ENCODE peak calls at places on chromosome 13, in seven cellular contexts. One of them, this sample, is unnamed.

GRCh38 chr13:36858285-36858684 is 39.3 kb downstream of the RFXAP start:
- DNase-seq in CD4-positive, CD25-positive, alpha-beta regulatory T cell: no peak
- DNase-seq in neural progenitor cell: peak; percentile 73
- DNase-seq in IMR-90: peak; percentile 65
- DNase-seq in fibroblast of lung: peak; percentile 63
- DNase-seq in cardiac muscle cell: peak; percentile 80
- DNase-seq in left ventricle myocardium inferior: no peak
- DNase-seq in this sample: peak; percentile 49

GRCh38 chr13:50017819-50018218 is 2.6 kb downstream of the KCNRG start:
- DNase-seq in CD4-positive, CD25-positive, alpha-beta regulatory T cell: no peak
- DNase-seq in neural progenitor cell: no peak
- DNase-seq in IMR-90: no peak
- DNase-seq in fibroblast of lung: no peak
- DNase-seq in cardiac muscle cell: peak; percentile 35
- DNase-seq in left ventricle myocardium inferior: no peak
- DNase-seq in this sample: no peak

GRCh38 chr13:26985285-26985878 is 186.2 kb downstream of the USP12 start:
- DNase-seq in CD4-positive, CD25-positive, alpha-beta regulatory T cell: peak; percentile 55
- DNase-seq in neural progenitor cell: peak; percentile 87
- DNase-seq in IMR-90: peak; percentile 80
- DNase-seq in fibroblast of lung: peak; percentile 89
- DNase-seq in cardiac muscle cell: peak; percentile 79
- DNase-seq in left ventricle myocardium inferior: no peak
- DNase-seq in this sample: peak; percentile 78

GRCh38 chr13:81872581-81872980 is 1531.7 kb upstream of the SPRY2 start:
- DNase-seq in CD4-positive, CD25-positive, alpha-beta regulatory T cell: no peak
- DNase-seq in neural progenitor cell: peak; percentile 33
- DNase-seq in IMR-90: no peak
- DNase-seq in fibroblast of lung: no peak
- DNase-seq in cardiac muscle cell: peak; percentile 45
- DNase-seq in left ventricle myocardium inferior: no peak
- DNase-seq in this sample: peak; percentile 4

GRCh38 chr13:29125145-29125933 is 305.2 kb downstream of the MTUS2 start:
- DNase-seq in CD4-positive, CD25-positive, alpha-beta regulatory T cell: no peak
- DNase-seq in neural progenitor cell: no peak
- DNase-seq in IMR-90: no peak
- DNase-seq in fibroblast of lung: no peak
- DNase-seq in cardiac muscle cell: peak; percentile 22
- DNase-seq in left ventricle myocardium inferior: no peak
- DNase-seq in this sample: no peak

GRCh38 chr13:73200432-73200831 is 141.6 kb downstream of the KLF5 start:
- DNase-seq in CD4-positive, CD25-positive, alpha-beta regulatory T cell: no peak
- DNase-seq in neural progenitor cell: no peak
- DNase-seq in IMR-90: peak; percentile 49
- DNase-seq in fibroblast of lung: peak; percentile 41
- DNase-seq in cardiac muscle cell: no peak
- DNase-seq in left ventricle myocardium inferior: no peak
- DNase-seq in this sample: no peak

GRCh38 chr13:96994030-96994848 is at the start of gene OXGR1:
- DNase-seq in CD4-positive, CD25-positive, alpha-beta regulatory T cell: no peak
- DNase-seq in neural progenitor cell: peak; percentile 36
- DNase-seq in IMR-90: no peak
- DNase-seq in fibroblast of lung: no peak
- DNase-seq in cardiac muscle cell: peak; percentile 11
- DNase-seq in left ventricle myocardium inferior: no peak
- DNase-seq in this sample: peak; percentile 69

GRCh38 chr13:33537691-33538090 is 252.1 kb upstream of the STARD13 start:
- DNase-seq in CD4-positive, CD25-positive, alpha-beta regulatory T cell: no peak
- DNase-seq in neural progenitor cell: no peak
- DNase-seq in IMR-90: no peak
- DNase-seq in fibroblast of lung: no peak
- DNase-seq in cardiac muscle cell: no peak
- DNase-seq in left ventricle myocardium inferior: no peak
- DNase-seq in this sample: no peak

GRCh38 chr13:29991343-29991742 is 140.9 kb upstream of the UBL3 start:
- DNase-seq in CD4-positive, CD25-positive, alpha-beta regulatory T cell: no peak
- DNase-seq in neural progenitor cell: no peak
- DNase-seq in IMR-90: peak; percentile 95
- DNase-seq in fibroblast of lung: peak; percentile 64
- DNase-seq in cardiac muscle cell: no peak
- DNase-seq in left ventricle myocardium inferior: no peak
- DNase-seq in this sample: no peak

GRCh38 chr13:43374621-43375020 is 351.2 kb downstream of the DNAJC15 start:
- DNase-seq in CD4-positive, CD25-positive, alpha-beta regulatory T cell: no peak
- DNase-seq in neural progenitor cell: no peak
- DNase-seq in IMR-90: peak; percentile 64
- DNase-seq in fibroblast of lung: peak; percentile 44
- DNase-seq in cardiac muscle cell: no peak
- DNase-seq in left ventricle myocardium inferior: no peak
- DNase-seq in this sample: no peak

DNA sequence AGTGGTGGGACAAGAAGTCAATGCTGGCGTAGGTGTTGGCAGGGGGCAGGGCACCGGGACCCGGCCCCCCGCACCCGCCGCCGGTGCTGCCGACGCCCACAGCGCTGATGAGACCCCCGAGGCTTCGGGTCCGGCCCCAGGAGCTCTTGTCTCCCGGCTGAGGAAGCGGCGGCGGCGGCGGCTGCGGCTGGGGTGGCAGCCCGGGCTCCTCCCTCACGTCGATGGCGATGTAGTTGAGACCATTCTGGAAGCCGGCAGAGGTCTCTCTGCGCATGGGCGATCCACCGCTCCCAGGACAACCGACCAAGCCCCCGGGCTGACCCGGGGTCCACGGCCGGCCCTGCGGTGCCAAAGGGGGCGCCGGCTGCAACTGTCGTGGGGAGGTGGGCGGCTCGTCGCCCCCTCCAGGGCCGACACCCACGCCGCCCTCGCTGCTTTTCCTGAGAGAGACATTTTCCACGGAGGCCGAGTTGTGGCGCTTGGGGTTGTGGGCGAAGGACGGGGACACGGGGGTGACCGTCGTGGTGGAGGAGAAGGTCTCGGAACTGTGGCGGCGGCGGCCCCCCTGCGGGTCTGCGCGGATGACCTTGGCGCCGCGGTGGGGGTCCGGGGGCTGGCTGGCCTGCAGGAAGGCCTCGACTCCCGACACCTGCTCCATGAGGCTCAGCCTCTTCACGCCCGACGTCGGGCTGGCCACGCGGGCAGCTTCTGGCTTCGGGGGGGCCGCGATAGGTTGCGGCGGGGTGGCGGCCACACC is 4.1 kb downstream of the IRS2 start:
- DNase-seq in CD4-positive, CD25-positive, alpha-beta regulatory T cell: no peak
- DNase-seq in neural progenitor cell: no peak
- DNase-seq in IMR-90: no peak
- DNase-seq in fibroblast of lung: no peak
- DNase-seq in cardiac muscle cell: no peak
- DNase-seq in left ventricle myocardium inferior: no peak
- DNase-seq in this sample: peak; percentile 49
- H3K4me3 ChIP-seq in CD4-positive, CD25-positive, alpha-beta regulatory T cell: no peak overlapping the region
- H3K4me3 ChIP-seq in neural progenitor cell: no peak overlapping the region
- H3K4me3 ChIP-seq in IMR-90: no peak overlapping the region
- H3K4me3 ChIP-seq in fibroblast of lung: no peak overlapping the region
- H3K4me3 ChIP-seq in cardiac muscle cell: no peak overlapping the region
- H3K4me3 ChIP-seq in left ventricle myocardium inferior: peak overlapping the region; percentile 78
- H3K4me3 ChIP-seq in this sample: no peak overlapping the region

GRCh38 chr13:52020191-52020590 is 4.3 kb upstream of the UTP14C start:
- DNase-seq in CD4-positive, CD25-positive, alpha-beta regulatory T cell: no peak
- DNase-seq in neural progenitor cell: no peak
- DNase-seq in IMR-90: no peak
- DNase-seq in fibroblast of lung: no peak
- DNase-seq in cardiac muscle cell: no peak
- DNase-seq in left ventricle myocardium inferior: no peak
- DNase-seq in this sample: no peak
- H3K36me3 ChIP-seq in CD4-positive, CD25-positive, alpha-beta regulatory T cell: peaks cover 66% of the 10 kb centered on the region
- H3K36me3 ChIP-seq in neural progenitor cell: peaks cover 15% of the 10 kb centered on the region
- H3K36me3 ChIP-seq in IMR-90: peaks cover 15% of the 10 kb centered on the region
- H3K36me3 ChIP-seq in fibroblast of lung: peaks cover 2% of the 10 kb centered on the region
- H3K36me3 ChIP-seq in cardiac muscle cell: peaks cover 19% of the 10 kb centered on the region
- H3K36me3 ChIP-seq in left ventricle myocardium inferior: peaks cover 75% of the 10 kb centered on the region
- H3K36me3 ChIP-seq in this sample: peaks cover 9% of the 10 kb centered on the region

GRCh38 chr13:28037399-28037798 is 48.9 kb upstream of the URAD start:
- DNase-seq in CD4-positive, CD25-positive, alpha-beta regulatory T cell: no peak
- DNase-seq in neural progenitor cell: no peak
- DNase-seq in IMR-90: peak; percentile 57
- DNase-seq in fibroblast of lung: no peak
- DNase-seq in cardiac muscle cell: no peak
- DNase-seq in left ventricle myocardium inferior: no peak
- DNase-seq in this sample: no peak
- H3K27me3 ChIP-seq in CD4-positive, CD25-positive, alpha-beta regulatory T cell: peaks cover 8% of the 10 kb centered on the region
- H3K27me3 ChIP-seq in neural progenitor cell: no peaks in the 10 kb centered on the region
- H3K27me3 ChIP-seq in IMR-90: no peaks in the 10 kb centered on the region
- H3K27me3 ChIP-seq in fibroblast of lung: no peaks in the 10 kb centered on the region
- H3K27me3 ChIP-seq in cardiac muscle cell: no peaks in the 10 kb centered on the region
- H3K27me3 ChIP-seq in left ventricle myocardium inferior: peaks cover 55% of the 10 kb centered on the region
- H3K27me3 ChIP-seq in this sample: no peaks in the 10 kb centered on the region

GRCh38 chr13:101416181-101417042 is at the start of gene NALCN:
- DNase-seq in CD4-positive, CD25-positive, alpha-beta regulatory T cell: no peak
- DNase-seq in neural progenitor cell: peak; percentile 71
- DNase-seq in IMR-90: no peak
- DNase-seq in fibroblast of lung: peak; percentile 20
- DNase-seq in cardiac muscle cell: peak; percentile 55
- DNase-seq in left ventricle myocardium inferior: peak; percentile 22
- DNase-seq in this sample: peak; percentile 77
- H3K4me3 ChIP-seq in CD4-positive, CD25-positive, alpha-beta regulatory T cell: no peak within 1 kb of the TSS
- H3K4me3 ChIP-seq in neural progenitor cell: peak within 1 kb of the TSS; percentile 58
- H3K4me3 ChIP-seq in IMR-90: peak within 1 kb of the TSS; percentile 65
- H3K4me3 ChIP-seq in fibroblast of lung: peak within 1 kb of the TSS; percentile 61
- H3K4me3 ChIP-seq in cardiac muscle cell: peak within 1 kb of the TSS; percentile 74
- H3K4me3 ChIP-seq in left ventricle myocardium inferior: peak within 1 kb of the TSS; percentile 75
- H3K4me3 ChIP-seq in this sample: peak within 1 kb of the TSS; percentile 42

DNA sequence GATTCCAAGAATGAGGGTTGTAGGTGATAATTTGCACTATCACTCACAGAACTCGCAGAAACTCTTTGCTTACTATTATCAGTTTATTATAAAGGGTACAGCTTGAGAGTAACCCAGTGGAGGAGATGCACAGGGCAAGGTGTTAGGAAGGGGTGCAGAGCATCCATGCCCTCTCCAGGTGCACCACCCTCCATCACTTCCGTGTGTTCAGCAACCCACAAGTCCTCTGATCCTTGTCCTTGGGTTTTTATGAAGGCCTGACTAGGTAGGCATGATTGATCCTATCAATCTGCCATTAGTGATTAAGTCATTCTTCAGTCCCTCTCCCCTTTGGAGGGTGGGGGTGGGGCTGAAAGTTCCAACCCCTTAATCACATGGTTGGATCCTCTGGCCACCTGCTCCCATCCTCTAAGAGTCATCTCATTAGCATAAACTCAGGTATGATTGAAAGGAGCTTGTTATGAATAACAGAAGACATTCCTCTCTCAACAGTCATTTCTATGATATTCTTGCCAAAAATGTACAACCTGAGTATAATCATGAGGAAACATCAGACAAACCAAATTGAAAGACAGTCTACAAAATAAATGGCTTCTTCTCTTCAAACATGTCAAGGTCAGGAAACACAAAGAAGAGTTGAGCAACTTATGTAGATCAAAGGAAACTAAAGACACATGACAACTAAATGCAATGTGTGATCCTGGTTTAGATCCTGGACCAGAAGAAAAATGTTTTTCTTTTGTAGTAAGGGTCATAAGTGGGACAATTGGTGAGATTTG is 225.4 kb downstream of the PCCA start:
- DNase-seq in CD4-positive, CD25-positive, alpha-beta regulatory T cell: no peak
- DNase-seq in neural progenitor cell: no peak
- DNase-seq in IMR-90: no peak
- DNase-seq in fibroblast of lung: no peak
- DNase-seq in cardiac muscle cell: no peak
- DNase-seq in left ventricle myocardium inferior: no peak
- DNase-seq in this sample: no peak
- H3K36me3 ChIP-seq in CD4-positive, CD25-positive, alpha-beta regulatory T cell: no peaks in the 10 kb centered on the region
- H3K36me3 ChIP-seq in neural progenitor cell: no peaks in the 10 kb centered on the region
- H3K36me3 ChIP-seq in IMR-90: peaks cover 7% of the 10 kb centered on the region
- H3K36me3 ChIP-seq in fibroblast of lung: no peaks in the 10 kb centered on the region
- H3K36me3 ChIP-seq in cardiac muscle cell: no peaks in the 10 kb centered on the region
- H3K36me3 ChIP-seq in left ventricle myocardium inferior: peaks cover 43% of the 10 kb centered on the region
- H3K36me3 ChIP-seq in this sample: no peaks in the 10 kb centered on the region

DNA sequence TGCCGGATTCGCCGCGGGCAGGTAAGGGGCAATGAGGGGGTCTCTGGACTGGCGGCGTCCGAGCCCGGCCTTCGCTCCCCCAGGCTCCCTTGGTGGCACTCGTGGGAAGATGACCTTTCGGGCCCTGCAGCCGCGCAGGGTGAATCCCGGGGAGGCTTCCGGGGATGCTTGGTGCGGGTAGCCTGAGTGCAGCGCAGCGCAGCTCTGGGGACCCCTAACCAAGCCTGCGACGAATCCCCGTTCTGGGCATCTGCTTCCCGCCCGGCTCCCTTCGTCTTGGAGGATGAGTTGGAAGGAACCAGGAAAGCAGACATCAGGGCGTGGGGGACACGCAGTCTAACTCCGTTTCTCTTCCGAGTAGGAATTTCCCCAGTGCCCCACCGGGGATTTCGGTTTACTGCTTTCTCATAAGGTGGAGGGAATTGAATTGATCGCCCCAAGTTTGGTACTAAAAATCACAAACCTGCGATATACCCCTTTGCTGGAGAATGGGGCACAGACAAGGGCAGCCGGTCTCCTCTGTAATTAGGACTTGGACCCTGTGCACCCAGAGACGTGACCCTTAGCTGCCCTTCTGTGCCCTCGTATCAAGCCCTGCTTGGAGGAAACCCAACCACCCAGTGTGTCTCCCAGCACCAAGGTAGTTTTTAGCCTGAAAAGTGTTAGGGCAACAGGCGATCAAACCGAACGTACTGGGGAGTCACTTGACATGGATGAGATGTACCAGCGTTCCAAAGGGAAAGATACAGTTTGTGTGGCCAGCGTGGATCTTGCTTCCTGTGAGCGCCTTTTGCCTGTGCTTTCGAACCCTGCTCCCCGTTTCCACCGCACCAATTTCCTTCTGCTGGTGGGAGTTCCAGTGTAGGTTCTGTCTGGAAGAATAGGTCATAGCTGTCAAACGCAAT is 1.0 kb downstream of the GPC5 start:
- DNase-seq in CD4-positive, CD25-positive, alpha-beta regulatory T cell: no peak
- DNase-seq in neural progenitor cell: peak; percentile 34
- DNase-seq in IMR-90: no peak
- DNase-seq in fibroblast of lung: no peak
- DNase-seq in cardiac muscle cell: no peak
- DNase-seq in left ventricle myocardium inferior: no peak
- DNase-seq in this sample: peak; percentile 5
- H3K27me3 ChIP-seq in CD4-positive, CD25-positive, alpha-beta regulatory T cell: peaks cover 42% of the 10 kb centered on the region
- H3K27me3 ChIP-seq in neural progenitor cell: peaks cover 93% of the 10 kb centered on the region
- H3K27me3 ChIP-seq in IMR-90: peaks cover 22% of the 10 kb centered on the region
- H3K27me3 ChIP-seq in fibroblast of lung: peaks cover 12% of the 10 kb centered on the region
- H3K27me3 ChIP-seq in cardiac muscle cell: peaks cover 78% of the 10 kb centered on the region
- H3K27me3 ChIP-seq in left ventricle myocardium inferior: peaks cover 58% of the 10 kb centered on the region
- H3K27me3 ChIP-seq in this sample: peaks cover 35% of the 10 kb centered on the region